ENCODE peak calls at places on chromosomes 3 and 15, in seven cellular contexts. M, E, W, K, C, S and Z are unnamed samples.

GRCh38 chr15:52232327-52232726 is 41.1 kb upstream of the GNB5 start:
- DNase-seq in M (no peak), E (no peak), W (no peak), K (no peak), C (peak; percentile 40), S (no peak), Z (no peak)

GRCh38 chr15:98845138-98845884 is 162.3 kb downstream of the PGPEP1L start:
- DNase-seq in M (no peak), E (peak; percentile 56), W (no peak), K (no peak), C (no peak), S (no peak), Z (no peak)

GRCh38 chr3:14253022-14253761 is 74.6 kb downstream of the LSM3 start:
- DNase-seq in M (peak; percentile 41), E (no peak), W (no peak), K (no peak), C (peak; percentile 82), S (no peak), Z (peak; percentile 45)

GRCh38 chr3:46987485-46988401 is 8.3 kb downstream of the NBEAL2 start:
- DNase-seq in M (no peak), E (peak; percentile 87), W (peak; percentile 89), K (no peak), C (peak; percentile 24), S (no peak), Z (peak; percentile 14)

GRCh38 chr3:10949197-10949596 is 43.4 kb upstream of the SLC6A1 start:
- DNase-seq in M (no peak), E (no peak), W (no peak), K (no peak), C (no peak), S (no peak), Z (no peak)

GRCh38 chr3:99659965-99660364 is 21.6 kb downstream of the COL8A1 start:
- DNase-seq in M (no peak), E (no peak), W (no peak), K (no peak), C (peak; percentile 5), S (no peak), Z (peak; percentile 95)

GRCh38 chr3:152320201-152320617 is 51.5 kb downstream of the MBNL1 start:
- DNase-seq in M (peak; percentile 59), E (no peak), W (no peak), K (no peak), C (no peak), S (no peak), Z (peak; percentile 55)

GRCh38 chr3:16318216-16318615 is 53.2 kb downstream of the OXNAD1 start:
- DNase-seq in M (peak; percentile 83), E (no peak), W (no peak), K (no peak), C (peak; percentile 61), S (no peak), Z (peak; percentile 81)

GRCh38 chr3:23837691-23838090 is 31.9 kb downstream of the UBE2E1 start:
- DNase-seq in M (no peak), E (no peak), W (no peak), K (no peak), C (no peak), S (no peak), Z (no peak)

GRCh38 chr3:186236357-186237020 is 125.5 kb downstream of the DGKG start:
- DNase-seq in M (no peak), E (no peak), W (no peak), K (no peak), C (no peak), S (no peak), Z (no peak)

GRCh38 chr3:196994056-196994455 is 25.4 kb upstream of the PIGZ start:
- DNase-seq in M (no peak), E (no peak), W (no peak), K (no peak), C (no peak), S (no peak), Z (no peak)

GRCh38 chr3:127492426-127492825 is 98.1 kb downstream of the TPRA1 start:
- DNase-seq in M (no peak), E (no peak), W (no peak), K (no peak), C (no peak), S (no peak), Z (no peak)

GRCh38 chr15:37135225-37135624 is 34.9 kb upstream of the MEIS2 start:
- DNase-seq in M (no peak), E (peak; percentile 59), W (peak; percentile 31), K (no peak), C (peak; percentile 26), S (no peak), Z (peak; percentile 22)

GRCh38 chr3:142987080-142987700 is 14.2 kb upstream of the U2SURP start:
- DNase-seq in M (peak; percentile 55), E (peak; percentile 30), W (no peak), K (no peak), C (peak; percentile 78), S (no peak), Z (peak; percentile 51)

GRCh38 chr15:56149071-56149470 is 94.6 kb downstream of the RFX7 start:
- DNase-seq in M (peak; percentile 33), E (no peak), W (no peak), K (no peak), C (no peak), S (no peak), Z (no peak)

GRCh38 chr3:7546219-7546618 is 685.3 kb downstream of the GRM7 start:
- DNase-seq in M (no peak), E (no peak), W (no peak), K (no peak), C (peak; percentile 14), S (no peak), Z (peak; percentile 26)

GRCh38 chr3:40841570-40842109 is 316.9 kb downstream of the ZNF621 start:
- DNase-seq in M (no peak), E (no peak), W (no peak), K (no peak), C (no peak), S (no peak), Z (no peak)

DNA sequence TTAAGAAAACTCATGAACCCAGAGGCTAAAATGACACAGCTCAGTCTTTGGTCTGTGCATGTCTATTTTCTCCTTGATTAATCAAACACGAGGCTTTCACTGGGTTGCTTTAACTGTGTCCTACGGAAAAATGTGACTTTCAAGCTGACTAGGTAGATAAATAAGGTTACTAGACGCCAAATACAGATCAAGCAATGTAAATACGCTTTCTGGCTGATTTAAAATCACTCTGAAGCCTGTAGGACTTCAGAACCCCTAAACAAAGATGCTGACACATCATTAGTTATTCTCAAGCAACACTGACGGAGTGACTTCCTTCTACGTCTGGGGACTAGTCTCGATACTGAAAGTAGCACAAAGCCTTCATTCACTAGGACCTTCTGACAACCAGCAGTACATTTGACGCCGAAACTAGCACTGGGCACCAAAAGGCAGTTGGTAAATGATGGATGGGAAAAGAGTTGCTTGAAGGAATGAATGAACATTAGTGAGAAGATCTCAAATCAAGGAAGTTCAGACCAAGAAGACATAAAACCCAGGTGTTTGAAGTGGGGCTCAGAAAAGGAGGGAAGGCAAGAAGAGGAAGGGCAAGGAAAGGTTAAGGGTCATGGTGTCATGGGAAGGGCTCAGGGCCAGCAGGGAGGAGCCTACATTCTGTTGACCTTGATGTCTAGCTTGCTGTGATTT is 67.1 kb upstream of the CDV3 start:
- DNase-seq in M (no peak), E (no peak), W (no peak), K (no peak), C (no peak), S (no peak), Z (no peak)
- H4K8ac ChIP-seq in M (no peak overlapping the region), E (no peak overlapping the region), W (no peak overlapping the region), K (no peak overlapping the region), C (no peak overlapping the region), S (no peak overlapping the region), Z (no peak overlapping the region)

GRCh38 chr3:108287146-108287545 is 9.2 kb upstream of the HHLA2 start:
- DNase-seq in M (no peak), E (no peak), W (no peak), K (no peak), C (no peak), S (no peak), Z (no peak)
- H2BK5ac ChIP-seq in M (no peak overlapping the region), E (no peak overlapping the region), W (no peak overlapping the region), K (no peak overlapping the region), C (no peak overlapping the region), S (no peak overlapping the region), Z (no peak overlapping the region)

GRCh38 chr3:52422669-52423068 is 22.2 kb downstream of the SEMA3G start:
- DNase-seq in M (no peak), E (no peak), W (no peak), K (no peak), C (no peak), S (no peak), Z (no peak)
- H4K8ac ChIP-seq in M (no peak overlapping the region), E (no peak overlapping the region), W (no peak overlapping the region), K (no peak overlapping the region), C (no peak overlapping the region), S (peak overlapping the region; percentile 35), Z (no peak overlapping the region)

DNA sequence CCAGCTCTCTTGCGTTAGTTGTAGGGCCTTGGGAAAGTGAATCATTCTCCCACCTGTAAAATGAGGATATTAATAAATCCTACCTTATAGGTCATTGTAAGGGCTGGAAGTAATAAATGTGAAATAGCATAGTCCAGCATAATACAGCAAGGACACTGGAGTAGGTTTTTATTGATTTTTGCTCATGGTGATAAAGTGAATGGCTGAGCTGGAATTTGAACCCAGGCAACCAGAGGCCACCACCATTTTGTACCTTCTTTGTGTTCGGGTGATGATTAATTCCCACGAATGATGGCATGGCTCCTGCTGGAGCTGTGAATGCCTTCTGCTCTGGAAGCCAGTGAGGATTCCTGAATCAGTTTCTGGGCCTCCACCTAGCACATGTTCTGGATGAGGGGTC is 31.8 kb downstream of the CTSH start:
- DNase-seq in M (no peak), E (no peak), W (no peak), K (no peak), C (no peak), S (no peak), Z (no peak)
- H2BK5ac ChIP-seq in M (no peak overlapping the region), E (no peak overlapping the region), W (no peak overlapping the region), K (no peak overlapping the region), C (no peak overlapping the region), S (no peak overlapping the region), Z (no peak overlapping the region)

DNA sequence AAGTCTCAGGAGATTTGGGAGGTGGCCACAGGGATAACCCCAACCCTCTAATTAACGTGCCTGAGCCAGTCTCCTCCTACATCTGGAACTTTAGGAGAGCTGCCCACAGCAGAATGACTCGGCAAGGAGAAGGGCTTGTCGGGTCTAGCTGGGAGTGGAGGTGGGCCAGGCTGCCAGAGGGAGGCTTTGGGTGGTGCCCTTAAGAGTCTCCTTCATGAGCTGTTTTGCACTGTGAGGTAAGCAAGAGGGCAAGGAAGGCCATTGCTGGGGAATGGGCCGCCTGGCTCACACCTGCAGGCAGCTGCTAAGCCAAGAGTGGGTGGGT is 3.6 kb upstream of the TNK2 start:
- DNase-seq in M (no peak), E (peak; percentile 59), W (peak; percentile 45), K (no peak), C (peak; percentile 13), S (no peak), Z (no peak)
- H4K8ac ChIP-seq in M (no peak overlapping the region), E (no peak overlapping the region), W (no peak overlapping the region), K (no peak overlapping the region), C (no peak overlapping the region), S (no peak overlapping the region), Z (no peak overlapping the region)

DNA sequence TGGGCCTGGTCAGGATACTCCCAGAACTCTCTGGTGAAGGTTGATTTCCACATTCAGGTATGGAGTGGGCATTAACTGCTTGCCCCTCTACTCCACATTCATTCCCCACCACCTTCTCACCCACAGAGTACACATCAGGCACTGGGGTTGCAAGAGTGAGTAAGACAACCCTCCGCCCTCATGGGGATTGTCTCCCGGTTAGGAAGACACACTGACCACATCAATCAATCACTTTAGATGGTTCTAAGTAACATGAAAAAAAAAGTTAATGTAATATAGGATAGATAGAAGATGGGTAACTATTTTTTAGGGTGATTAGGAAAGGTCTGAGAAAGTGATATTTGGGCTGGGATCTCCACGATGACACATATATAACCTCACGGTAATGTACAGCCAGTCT is 116.0 kb upstream of the NEO1 start:
- DNase-seq in M (no peak), E (no peak), W (no peak), K (no peak), C (no peak), S (no peak), Z (no peak)
- H2BK5ac ChIP-seq in M (no peak overlapping the region), E (no peak overlapping the region), W (no peak overlapping the region), K (no peak overlapping the region), C (no peak overlapping the region), S (no peak overlapping the region), Z (no peak overlapping the region)